ENCODE peak calls at places on chromosomes 6 and 20, in four cellular contexts. N, G, V and H are unnamed samples.

GRCh38 chr6:71414486-71414885 is 125.9 kb downstream of the OGFRL1 start:
- DNase-seq in N (no peak), G (no peak), V (no peak), H (no peak)

GRCh38 chr6:13985663-13986325 is 61.0 kb downstream of the RNF182 start:
- DNase-seq in N (no peak), G (no peak), V (no peak), H (no peak)

GRCh38 chr6:19554356-19555225 is 282.6 kb upstream of the ID4 start:
- DNase-seq in N (no peak), G (no peak), V (no peak), H (peak; percentile 58)

GRCh38 chr6:11007715-11008608 is 36.1 kb downstream of the ELOVL2 start:
- DNase-seq in N (no peak), G (no peak), V (no peak), H (no peak)

GRCh38 chr6:74735304-74735703 is 470.5 kb downstream of the COL12A1 start:
- DNase-seq in N (no peak), G (no peak), V (no peak), H (no peak)

GRCh38 chr20:53332022-53332824 is 261.4 kb downstream of the ZNF217 start:
- DNase-seq in N (no peak), G (no peak), V (no peak), H (no peak)

GRCh38 chr6:38264605-38265004 is 375.1 kb downstream of the BTBD9 start:
- DNase-seq in N (no peak), G (no peak), V (no peak), H (peak; percentile 16)

GRCh38 chr20:2653511-2654383 is 1.3 kb downstream of the NOP56 start:
- DNase-seq in N (no peak), G (no peak), V (no peak), H (no peak)

GRCh38 chr20:37943033-37943432 is 40.1 kb downstream of the VSTM2L start:
- DNase-seq in N (no peak), G (no peak), V (no peak), H (no peak)

GRCh38 chr20:50543326-50543725 is 33.1 kb downstream of the PTPN1 start:
- DNase-seq in N (no peak), G (no peak), V (no peak), H (no peak)

GRCh38 chr20:38079353-38079752 is 45.8 kb downstream of the RPRD1B start:
- DNase-seq in N (no peak), G (no peak), V (no peak), H (no peak)

GRCh38 chr6:36120539-36120938 is 9.8 kb upstream of the MAPK13 start:
- DNase-seq in N (peak; percentile 75), G (no peak), V (peak; percentile 39), H (no peak)

GRCh38 chr20:3248167-3248992 is 9.4 kb upstream of the SLC4A11 start:
- DNase-seq in N (no peak), G (no peak), V (no peak), H (no peak)

GRCh38 chr20:9609892-9610502 is 95.6 kb downstream of the LAMP5 start:
- DNase-seq in N (peak; percentile 71), G (no peak), V (peak; percentile 27), H (peak; percentile 77)

GRCh38 chr6:122833229-122833556 is 44.1 kb downstream of the SMPDL3A start:
- DNase-seq in N (no peak), G (no peak), V (no peak), H (no peak)

GRCh38 chr20:6533828-6534388 is 233.6 kb upstream of the BMP2 start:
- DNase-seq in N (no peak), G (no peak), V (no peak), H (no peak)

GRCh38 chr20:36493013-36493800 is 48.1 kb upstream of the MYL9 start:
- DNase-seq in N (peak; percentile 26), G (no peak), V (no peak), H (no peak)

GRCh38 chr6:19662911-19663310 is 174.3 kb upstream of the ID4 start:
- DNase-seq in N (no peak), G (no peak), V (no peak), H (no peak)

DNA sequence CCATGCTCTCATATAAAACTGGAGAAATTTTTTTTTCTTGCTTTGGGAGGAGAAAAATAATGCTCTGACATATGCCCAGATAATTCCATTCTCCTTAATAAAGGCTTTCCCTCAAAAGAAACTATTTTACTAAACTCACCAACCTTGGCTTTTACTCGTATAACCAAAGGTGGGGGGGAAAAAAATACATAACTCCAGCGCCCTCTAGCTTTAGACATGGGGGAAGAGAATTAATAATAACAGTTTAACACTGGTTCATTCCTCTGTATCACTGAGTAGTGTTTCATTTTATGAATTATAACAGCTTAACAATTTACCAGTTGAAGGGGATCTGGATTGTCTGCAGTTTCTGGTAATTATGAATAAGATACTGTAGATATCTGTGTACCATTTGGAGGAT is 1226.1 kb downstream of the GRIK2 start:
- DNase-seq in N (no peak), G (no peak), V (no peak), H (no peak)
- TF ChIP-seq CTCF in N (no peak), G (no peak), V (no peak), H (no peak)

GRCh38 chr6:134995536-134995935 is 45.6 kb upstream of the ALDH8A1 start:
- DNase-seq in N (no peak), G (no peak), V (no peak), H (no peak)
- H3K27ac ChIP-seq in N (no peak overlapping the region), G (no peak overlapping the region), V (no peak overlapping the region), H (no peak overlapping the region)

GRCh38 chr20:10634683-10635411 is 39.0 kb downstream of the JAG1 start:
- DNase-seq in N (no peak), G (no peak), V (no peak), H (no peak)
- H3K4me3 ChIP-seq in N (no peak overlapping the region), G (peak overlapping the region; percentile 42), V (no peak overlapping the region), H (no peak overlapping the region)

DNA sequence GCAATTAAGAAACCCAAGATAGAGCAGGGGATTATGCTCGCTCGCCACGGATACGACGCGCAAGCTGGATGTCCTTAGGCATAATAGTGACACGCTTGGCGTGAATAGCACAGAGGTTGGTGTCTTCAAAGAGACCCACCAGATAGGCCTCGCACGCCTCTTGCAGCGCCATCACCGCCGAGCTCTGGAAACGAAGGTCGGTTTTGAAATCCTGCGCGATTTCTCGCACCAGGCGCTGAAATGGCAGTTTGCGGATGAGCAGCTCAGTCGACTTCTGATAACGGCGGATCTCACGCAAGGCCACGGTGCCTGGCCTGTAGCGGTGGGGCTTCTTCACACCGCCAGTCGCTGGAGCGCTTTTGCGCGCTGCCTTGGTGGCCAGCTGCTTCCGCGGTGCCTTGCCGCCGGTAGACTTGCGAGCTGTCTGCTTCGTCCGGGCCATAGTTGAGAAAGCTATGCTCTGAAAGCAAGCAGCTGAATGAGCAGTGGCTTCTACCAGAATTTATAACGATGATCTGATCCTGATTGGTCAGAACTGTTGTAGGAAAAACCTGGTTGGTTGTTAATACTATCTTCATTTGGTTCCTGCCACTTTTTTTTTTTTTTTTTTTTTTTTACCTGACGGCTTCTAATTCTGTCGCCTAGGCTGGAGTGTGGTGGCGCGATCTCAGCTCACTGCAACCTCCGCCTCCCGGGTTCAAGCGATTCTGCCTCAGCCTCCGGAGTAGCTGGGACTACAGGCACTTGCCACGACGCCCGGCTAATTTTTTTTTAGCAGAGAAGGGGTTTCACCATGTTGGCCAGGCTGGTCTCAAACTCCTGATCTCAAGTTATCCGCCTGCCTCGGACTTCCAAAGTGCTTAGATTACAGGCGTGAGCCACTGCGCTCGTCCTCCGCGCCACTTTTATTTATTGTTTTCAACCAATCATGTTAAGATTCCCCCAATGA is 21.6 kb downstream of the OR2B2 start:
- DNase-seq in N (peak; percentile 79), G (no peak), V (peak; percentile 35), H (peak; percentile 54)
- TF ChIP-seq CTCF in N (no peak), G (no peak), V (no peak), H (no peak)